ENCODE peak calls at places on chromosomes 6 and 20, in five cellular contexts. D is mesothelial cell of epicardium, G is endothelial cell, N is neural progenitor cell, P is mammary epithelial cell. Y is an unnamed sample.

GRCh38 chr6:20351529-20351928 is 50.1 kb upstream of the E2F3 start:
- DNase-seq in D (no peak), G (no peak), N (no peak), P (no peak), Y (no peak)

GRCh38 chr6:7566617-7567173 is 23.3 kb upstream of the SNRNP48 start:
- DNase-seq in D (no peak), G (no peak), N (no peak), P (no peak), Y (no peak)

GRCh38 chr20:20549699-20550098 is 162.7 kb downstream of the RALGAPA2 start:
- DNase-seq in D (no peak), G (no peak), N (no peak), P (peak), Y (no peak)

GRCh38 chr6:12439296-12439695 is 149.1 kb downstream of the EDN1 start:
- DNase-seq in D (no peak), G (no peak), N (no peak), P (peak), Y (no peak)

GRCh38 chr6:119379809-119380208 is 30.2 kb upstream of the MAN1A1 start:
- DNase-seq in D (no peak), G (no peak), N (no peak), P (no peak), Y (no peak)

GRCh38 chr6:38533064-38533463 is 106.7 kb downstream of the BTBD9 start:
- DNase-seq in D (no peak), G (no peak), N (no peak), P (no peak), Y (no peak)

GRCh38 chr6:36888654-36889481 is 3.1 kb downstream of the C6orf89 start:
- DNase-seq in D (no peak), G (no peak), N (no peak), P (no peak), Y (no peak)

GRCh38 chr20:19890358-19891117 is 126.6 kb upstream of the NAA20 start:
- DNase-seq in D (no peak), G (no peak), N (no peak), P (no peak), Y (no peak)

GRCh38 chr20:9981834-9982233 is 53.0 kb upstream of the ANKEF1 start:
- DNase-seq in D (no peak), G (no peak), N (no peak), P (no peak), Y (no peak)

GRCh38 chr6:42460892-42461291 is 9.2 kb upstream of the TRERF1 start:
- DNase-seq in D (no peak), G (no peak), N (no peak), P (no peak), Y (no peak)

GRCh38 chr6:42459888-42460287 is 8.2 kb upstream of the TRERF1 start:
- DNase-seq in D (no peak), G (no peak), N (no peak), P (no peak), Y (no peak)

GRCh38 chr6:42467651-42468050 is 15.9 kb upstream of the TRERF1 start:
- DNase-seq in D (no peak), G (no peak), N (no peak), P (no peak), Y (no peak)

GRCh38 chr6:42468273-42468672 is 16.5 kb upstream of the TRERF1 start:
- DNase-seq in D (no peak), G (no peak), N (no peak), P (no peak), Y (no peak)

GRCh38 chr6:42462474-42462972 is 10.8 kb upstream of the TRERF1 start:
- DNase-seq in D (no peak), G (no peak), N (no peak), P (no peak), Y (no peak)
- TF ChIP-seq CTCF in D (no peak), G (no peak), N (no peak), P (no peak), Y (no peak)

GRCh38 chr20:15902493-15902892 is 670.8 kb downstream of the KIF16B start:
- DNase-seq in D (no peak), G (peak), N (peak), P (no peak), Y (no peak)
- TF ChIP-seq CTCF in D (no peak), G (peak), N (peak), P (peak), Y (no peak)

GRCh38 chr6:145887969-145888368 is 73.4 kb upstream of the FBXO30 start:
- DNase-seq in D (no peak), G (peak), N (no peak), P (no peak), Y (no peak)
- TF ChIP-seq CTCF in D (no peak), G (no peak), N (peak), P (peak), Y (peak)

GRCh38 chr6:32168350-32168749 is 4.0 kb downstream of the EGFL8 start:
- DNase-seq in D (no peak), G (no peak), N (no peak), P (no peak), Y (no peak)

GRCh38 chr6:32167761-32168262 is 3.4 kb downstream of the EGFL8 start:
- DNase-seq in D (no peak), G (no peak), N (peak), P (no peak), Y (no peak)

GRCh38 chr6:32164295-32164694 is at the start of gene EGFL8:
- DNase-seq in D (no peak), G (no peak), N (peak), P (no peak), Y (no peak)

GRCh38 chr6:32167154-32167760 is 2.9 kb downstream of the EGFL8 start:
- DNase-seq in D (no peak), G (no peak), N (no peak), P (no peak), Y (no peak)

GRCh38 chr6:32166411-32167061 is 2.1 kb downstream of the EGFL8 start:
- DNase-seq in D (no peak), G (no peak), N (no peak), P (no peak), Y (no peak)
- TF ChIP-seq CTCF in D (no peak), G (no peak), N (peak), P (no peak), Y (no peak)

GRCh38 chr6:579339-579738 is 77.6 kb downstream of the HUS1B start:
- DNase-seq in D (no peak), G (no peak), N (no peak), P (no peak), Y (no peak)
- TF ChIP-seq CTCF in D (no peak), G (no peak), N (peak), P (peak), Y (peak)

GRCh38 chr6:85127179-85127498 is 322.7 kb upstream of the NT5E start:
- DNase-seq in D (no peak), G (no peak), N (no peak), P (no peak), Y (no peak)
- TF ChIP-seq CTCF in D (no peak), G (no peak), N (no peak), P (no peak), Y (no peak)

DNA sequence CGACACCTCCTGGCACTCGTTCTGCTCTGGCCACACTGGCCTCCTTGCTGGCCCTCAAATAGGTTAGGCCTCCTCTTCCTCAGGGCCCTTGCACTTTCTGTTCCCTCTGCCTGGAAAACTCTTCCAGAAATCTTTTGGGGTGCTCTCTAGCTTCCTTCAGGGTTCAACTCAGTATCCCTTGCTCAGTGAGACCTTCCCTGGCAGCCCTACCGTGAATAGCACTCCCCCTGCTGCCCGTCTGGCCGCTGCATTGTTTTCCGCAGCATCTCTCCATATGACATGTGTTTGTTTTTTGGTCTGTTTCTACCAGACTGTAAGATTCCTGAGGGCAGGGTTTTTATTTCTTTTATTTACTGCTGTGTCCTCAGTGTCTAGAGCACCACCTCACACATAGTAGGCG is 6.7 kb downstream of the DDX27 start:
- DNase-seq in D (no peak), G (no peak), N (no peak), P (no peak), Y (no peak)
- TF ChIP-seq CTCF in D (no peak), G (no peak), N (peak), P (no peak), Y (no peak)

GRCh38 chr6:161200610-161201201 is 73.2 kb downstream of the AGPAT4 start:
- DNase-seq in D (no peak), G (no peak), N (no peak), P (no peak), Y (no peak)
- TF ChIP-seq CTCF in D (no peak), G (no peak), N (peak), P (no peak), Y (peak)

GRCh38 chr6:2381872-2382661 is 136.7 kb upstream of the GMDS start:
- DNase-seq in D (no peak), G (no peak), N (no peak), P (no peak), Y (no peak)
- TF ChIP-seq CTCF in D (no peak), G (no peak), N (no peak), P (no peak), Y (no peak)

GRCh38 chr6:51569594-51569993 is 517.8 kb downstream of the PKHD1 start:
- DNase-seq in D (no peak), G (no peak), N (peak), P (no peak), Y (no peak)
- TF ChIP-seq CTCF in D (no peak), G (no peak), N (peak), P (peak), Y (no peak)

Y was measured in progenitor cell of endocrine pancreas.